ENCODE peak calls at places on chromosomes 12 and 14, in four cellular contexts. One of them, this sample, is unnamed.

GRCh38 chr12:2666411-2666810 is 128.4 kb upstream of the FKBP4 start:
- DNase-seq in T47D: no peak
- DNase-seq in heart right ventricle: no peak
- DNase-seq in epithelial cell of proximal tubule: no peak
- DNase-seq in this sample: no peak

GRCh38 chr14:94921870-94922585 is 152.1 kb upstream of the GSC start:
- DNase-seq in T47D: no peak
- DNase-seq in epithelial cell of proximal tubule: no peak
- DNase-seq in heart right ventricle: peak; percentile 36
- DNase-seq in this sample: no peak

GRCh38 chr12:124687695-124688301 is 120.4 kb upstream of the NCOR2 start:
- DNase-seq in heart right ventricle: peak; percentile 48
- DNase-seq in epithelial cell of proximal tubule: no peak
- DNase-seq in T47D: no peak
- DNase-seq in this sample: no peak

GRCh38 chr14:53757732-53758131 is 198.9 kb downstream of the BMP4 start:
- DNase-seq in epithelial cell of proximal tubule: no peak
- DNase-seq in T47D: no peak
- DNase-seq in heart right ventricle: no peak
- DNase-seq in this sample: no peak

GRCh38 chr12:45938566-45938965 is 51.8 kb downstream of the SCAF11 start:
- DNase-seq in heart right ventricle: no peak
- DNase-seq in epithelial cell of proximal tubule: no peak
- DNase-seq in T47D: no peak
- DNase-seq in this sample: no peak

GRCh38 chr12:131865196-131865875 is 29.1 kb upstream of the ULK1 start:
- DNase-seq in T47D: no peak
- DNase-seq in epithelial cell of proximal tubule: no peak
- DNase-seq in heart right ventricle: no peak
- DNase-seq in this sample: no peak

GRCh38 chr14:103239751-103240150 is 94.3 kb upstream of the EIF5 start:
- DNase-seq in epithelial cell of proximal tubule: no peak
- DNase-seq in T47D: no peak
- DNase-seq in heart right ventricle: no peak
- DNase-seq in this sample: no peak

GRCh38 chr12:121203482-121203881 is 6.4 kb upstream of the P2RX4 start:
- DNase-seq in T47D: no peak
- DNase-seq in heart right ventricle: no peak
- DNase-seq in epithelial cell of proximal tubule: no peak
- DNase-seq in this sample: no peak

GRCh38 chr12:124379938-124380754 is 85.3 kb downstream of the RFLNA start:
- DNase-seq in heart right ventricle: peak; percentile 78
- DNase-seq in epithelial cell of proximal tubule: no peak
- DNase-seq in T47D: no peak
- DNase-seq in this sample: peak; percentile 55

GRCh38 chr12:20420557-20420956 is 52.2 kb downstream of the PDE3A start:
- DNase-seq in T47D: no peak
- DNase-seq in heart right ventricle: no peak
- DNase-seq in epithelial cell of proximal tubule: no peak
- DNase-seq in this sample: no peak

GRCh38 chr14:104879201-104879982 is 14.3 kb downstream of the CEP170B start:
- DNase-seq in T47D: no peak
- DNase-seq in epithelial cell of proximal tubule: no peak
- DNase-seq in heart right ventricle: no peak
- DNase-seq in this sample: no peak

GRCh38 chr12:101670007-101670671 is 27.3 kb upstream of the CHPT1 start:
- DNase-seq in heart right ventricle: peak; percentile 9
- DNase-seq in epithelial cell of proximal tubule: no peak
- DNase-seq in T47D: peak; percentile 21
- DNase-seq in this sample: no peak

GRCh38 chr14:64880382-64881121 is 845 bp upstream of the SPTB start:
- DNase-seq in epithelial cell of proximal tubule: no peak
- DNase-seq in heart right ventricle: peak; percentile 35
- DNase-seq in T47D: peak; percentile 81
- DNase-seq in this sample: peak; percentile 14

GRCh38 chr14:34087556-34087955 is 136.7 kb upstream of the EGLN3 start:
- DNase-seq in T47D: no peak
- DNase-seq in epithelial cell of proximal tubule: no peak
- DNase-seq in heart right ventricle: no peak
- DNase-seq in this sample: no peak

GRCh38 chr12:15001733-15002471 is 29.1 kb downstream of the PDE6H start:
- DNase-seq in epithelial cell of proximal tubule: no peak
- DNase-seq in heart right ventricle: peak; percentile 23
- DNase-seq in T47D: no peak
- DNase-seq in this sample: peak; percentile 55

GRCh38 chr14:68663385-68664076 is 129.3 kb downstream of the ZFP36L1 start:
- DNase-seq in epithelial cell of proximal tubule: no peak
- DNase-seq in T47D: no peak
- DNase-seq in heart right ventricle: no peak
- DNase-seq in this sample: no peak

GRCh38 chr14:22791302-22791701 is 23.9 kb downstream of the SLC7A7 start:
- DNase-seq in T47D: no peak
- DNase-seq in heart right ventricle: peak; percentile 13
- DNase-seq in epithelial cell of proximal tubule: peak; percentile 77
- DNase-seq in this sample: no peak

GRCh38 chr12:54039417-54040147 is 6.7 kb downstream of the HOXC5 start:
- DNase-seq in epithelial cell of proximal tubule: no peak
- DNase-seq in T47D: no peak
- DNase-seq in heart right ventricle: no peak
- DNase-seq in this sample: no peak

GRCh38 chr12:86838264-86838663 is 582.1 kb upstream of the MGAT4C start:
- DNase-seq in T47D: no peak
- DNase-seq in epithelial cell of proximal tubule: no peak
- DNase-seq in heart right ventricle: no peak
- DNase-seq in this sample: no peak

GRCh38 chr14:101336203-101336602 is 225.1 kb upstream of the DIO3 start:
- DNase-seq in T47D: no peak
- DNase-seq in heart right ventricle: no peak
- DNase-seq in epithelial cell of proximal tubule: no peak
- DNase-seq in this sample: no peak

GRCh38 chr14:93643127-93643526 is 145.2 kb downstream of the PRIMA1 start:
- DNase-seq in T47D: no peak
- DNase-seq in epithelial cell of proximal tubule: no peak
- DNase-seq in heart right ventricle: no peak
- DNase-seq in this sample: no peak

GRCh38 chr12:115259968-115260806 is 576.2 kb upstream of the TBX3 start:
- DNase-seq in heart right ventricle: no peak
- DNase-seq in epithelial cell of proximal tubule: no peak
- DNase-seq in T47D: no peak
- DNase-seq in this sample: no peak

GRCh38 chr14:20603813-20604212 is 12.6 kb upstream of the RNASE12 start:
- DNase-seq in epithelial cell of proximal tubule: no peak
- DNase-seq in T47D: no peak
- DNase-seq in heart right ventricle: no peak
- DNase-seq in this sample: no peak